ENCODE peak calls at places on chromosomes 5 and 9, in five cellular contexts. G is K562, A is upper lobe of left lung, M is Panc1, I is HepG2. D is an unnamed sample.

GRCh38 chr9:71364196-71364955 is 243.0 kb upstream of the TRPM3 start:
- ATAC-seq in A (no peak), I (no peak), G (no peak), M (no peak), D (no peak)

GRCh38 chr5:157855404-157855994 is 3.4 kb downstream of the CLINT1 start:
- ATAC-seq in M (no peak), A (peak), I (peak), G (peak), D (no peak)

GRCh38 chr9:69392826-69393225 is 67.8 kb downstream of the ENTREP1 start:
- ATAC-seq in A (no peak), M (no peak), I (no peak), G (no peak), D (no peak)

GRCh38 chr9:109205526-109205925 is 38.5 kb upstream of the FRRS1L start:
- ATAC-seq in G (no peak), M (no peak), I (peak), A (no peak), D (no peak)

GRCh38 chr5:148848378-148849031 is 22.1 kb downstream of the ADRB2 start:
- ATAC-seq in A (peak), I (no peak), M (no peak), G (no peak), D (no peak)

GRCh38 chr9:121541256-121541655 is 41.6 kb upstream of the GGTA1 start:
- ATAC-seq in G (no peak), M (no peak), A (no peak), I (no peak), D (no peak)

GRCh38 chr5:134873987-134874830 is at the start of gene TXNDC15:
- ATAC-seq in G (peak), A (peak), M (peak), I (peak), D (peak)

GRCh38 chr9:94269264-94269663 is 10.2 kb downstream of the ZNF169 start:
- ATAC-seq in M (no peak), I (peak), A (no peak), G (peak), D (no peak)

GRCh38 chr9:110129460-110129859 is 78.5 kb downstream of the C9orf152 start:
- ATAC-seq in I (no peak), M (no peak), G (no peak), A (no peak), D (no peak)

GRCh38 chr5:133296624-133297023 is 244.8 kb downstream of the HSPA4 start:
- ATAC-seq in M (no peak), G (no peak), I (no peak), A (no peak), D (no peak)

GRCh38 chr5:151234476-151235238 is 10.8 kb upstream of the CCDC69 start:
- ATAC-seq in G (peak), M (peak), A (peak), I (peak), D (peak)

GRCh38 chr9:127869310-127870152 is 7.9 kb downstream of the AK1 start:
- ATAC-seq in I (peak), M (peak), G (peak), A (peak), D (peak)

GRCh38 chr9:126401581-126401980 is 75.0 kb downstream of the MVB12B start:
- ATAC-seq in G (no peak), A (no peak), I (no peak), M (no peak), D (no peak)

GRCh38 chr9:14313951-14314423 is at the start of gene NFIB:
- ATAC-seq in A (peak), I (peak), M (peak), G (peak), D (peak)

GRCh38 chr5:6184481-6184880 is 193.9 kb downstream of the MED10 start:
- ATAC-seq in G (no peak), I (no peak), M (no peak), A (no peak), D (no peak)

GRCh38 chr9:110197330-110198187 is 10.4 kb downstream of the C9orf152 start:
- ATAC-seq in A (no peak), I (peak), M (no peak), G (no peak), D (no peak)

GRCh38 chr5:107639990-107640389 is 30.7 kb downstream of the EFNA5 start:
- ATAC-seq in I (no peak), G (no peak), A (no peak), M (no peak), D (no peak)

GRCh38 chr5:32210151-32210550 is 36.0 kb upstream of the GOLPH3 start:
- ATAC-seq in M (no peak), A (no peak), G (no peak), I (no peak), D (no peak)

GRCh38 chr5:122805481-122805880 is 30.6 kb downstream of the SNX2 start:
- ATAC-seq in G (no peak), A (no peak), M (no peak), I (no peak), D (no peak)

GRCh38 chr9:31677415-31677814 is 707.0 kb upstream of the ACO1 start:
- ATAC-seq in M (no peak), G (no peak), A (no peak), I (no peak), D (no peak)

GRCh38 chr9:137436761-137437600 is 4.2 kb downstream of the ENTPD8 start:
- ATAC-seq in I (no peak), A (no peak), G (no peak), M (no peak), D (no peak)

GRCh38 chr5:108259306-108259705 is 122.6 kb downstream of the FBXL17 start:
- ATAC-seq in M (no peak), A (peak), G (peak), I (no peak), D (no peak)

GRCh38 chr9:68966496-68966944 is 47.4 kb downstream of the PRKACG start:
- ATAC-seq in M (no peak), I (no peak), G (no peak), A (no peak), D (no peak)

GRCh38 chr9:126582427-126582826 is 31.3 kb upstream of the LMX1B start:
- ATAC-seq in G (no peak), I (peak), M (no peak), A (no peak), D (no peak)

GRCh38 chr5:104444656-104445055 is 882.1 kb upstream of the NUDT12 start:
- ATAC-seq in I (no peak), G (no peak), A (no peak), M (no peak), D (no peak)

GRCh38 chr5:179869641-179870402 is 11.2 kb upstream of the MRNIP start:
- ATAC-seq in G (no peak), M (no peak), I (no peak), A (no peak), D (no peak)

GRCh38 chr5:140342287-140342686 is 4.1 kb downstream of the HBEGF start:
- ATAC-seq in M (no peak), G (no peak), A (peak), I (no peak), D (no peak)

GRCh38 chr5:69285448-69286116 is 47.0 kb downstream of the CCDC125 start:
- ATAC-seq in A (no peak), M (peak), I (peak), G (peak), D (no peak)

GRCh38 chr9:92686954-92687353 is 17.0 kb upstream of the IPPK start:
- ATAC-seq in I (peak), G (peak), M (peak), A (no peak), D (no peak)

GRCh38 chr5:36356915-36357314 is 55.2 kb upstream of the RANBP3L start:
- ATAC-seq in G (no peak), M (no peak), I (no peak), A (no peak), D (no peak)

GRCh38 chr5:58184910-58185309 is 275.0 kb downstream of the PLK2 start:
- ATAC-seq in I (no peak), A (no peak), G (no peak), M (no peak), D (no peak)

GRCh38 chr5:111261610-111262009 is 37.4 kb downstream of the CAMK4 start:
- ATAC-seq in I (no peak), G (no peak), A (no peak), M (no peak), D (no peak)

GRCh38 chr5:165881259-165881658 is 2375.8 kb downstream of the MAT2B start:
- ATAC-seq in M (no peak), I (no peak), G (no peak), A (no peak), D (no peak)

DNA sequence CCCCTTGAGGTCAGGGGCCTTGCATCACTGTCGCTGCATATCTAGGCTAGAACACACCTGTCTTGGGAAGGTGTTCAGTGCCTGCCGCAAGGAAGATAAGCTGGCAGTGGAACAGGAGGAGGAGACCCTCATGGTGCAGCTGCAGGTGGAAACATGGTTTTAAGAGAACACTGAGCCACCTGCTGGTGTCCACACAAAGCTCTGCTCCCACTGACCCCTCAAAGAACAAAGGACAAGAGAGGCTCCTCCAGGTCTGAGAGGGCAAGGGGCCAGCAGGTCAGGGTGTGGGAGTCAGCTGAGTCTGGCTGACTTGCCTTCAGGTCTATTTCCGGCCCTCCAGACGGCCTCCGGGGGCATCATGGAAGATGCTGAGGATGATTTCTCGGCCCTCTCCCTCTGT is 210.1 kb upstream of the TBCA start:
- ATAC-seq in G (peak), M (no peak), A (no peak), I (peak), D (no peak)
- TF ChIP-seq CTCF in G (no peak), M (peak), A (no peak), I (peak), D (no peak)

GRCh38 chr5:80283360-80283759 is 27.5 kb upstream of the SERINC5 start:
- ATAC-seq in G (no peak), I (no peak), M (no peak), A (no peak), D (no peak)
- TF ChIP-seq POLR2AphosphoS5 in G (no peak), I (no peak), M (no peak), A (no peak), D (no peak)

DNA sequence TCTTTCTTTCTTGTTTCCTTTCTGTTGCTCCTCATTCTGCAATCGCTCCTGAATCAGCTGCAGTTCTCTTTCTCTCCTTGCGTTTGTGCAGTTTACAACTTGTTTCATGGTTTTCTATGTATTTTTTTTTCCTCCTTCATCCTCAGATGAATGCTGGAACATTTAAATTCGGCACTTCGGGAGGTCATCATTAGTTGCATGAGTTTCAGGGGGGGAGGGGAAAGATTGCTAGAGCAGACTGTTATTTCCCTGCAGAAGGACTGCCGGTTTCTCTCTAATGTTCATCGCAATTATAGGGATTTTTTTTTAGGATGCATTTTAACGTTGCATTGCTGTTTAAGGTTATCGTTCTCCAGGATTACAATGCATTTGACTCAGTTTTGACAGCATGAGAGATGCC is 1311.9 kb upstream of the WWC1 start:
- ATAC-seq in G (no peak), M (no peak), A (no peak), I (no peak), D (no peak)
- H3K4me3 ChIP-seq in G (no peak), M (peak), A (peak), I (peak), D (peak)

DNA sequence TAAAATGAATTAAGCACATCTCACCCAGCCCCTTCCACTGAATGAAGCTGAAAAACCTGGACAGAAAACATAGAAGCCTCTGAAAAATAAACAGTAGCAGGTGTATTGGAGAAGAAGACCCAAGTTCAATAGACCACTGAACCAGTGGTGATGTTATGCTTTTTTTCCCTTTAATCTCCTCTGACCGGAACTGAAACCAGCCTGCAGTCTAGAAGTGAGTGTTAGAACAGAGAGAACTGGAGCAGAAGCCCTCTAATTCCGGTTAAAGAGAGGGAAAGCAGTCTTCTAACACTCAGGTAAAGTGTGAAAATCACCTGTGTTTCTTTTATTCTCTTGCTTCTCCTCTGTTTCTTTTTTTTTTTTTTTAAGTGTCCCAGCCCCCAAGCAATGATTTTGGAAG is 83.5 kb upstream of the CCL21 start:
- ATAC-seq in I (no peak), A (no peak), G (no peak), M (no peak), D (no peak)
- TF ChIP-seq CTCF in I (no peak), A (no peak), G (no peak), M (no peak), D (no peak)

DNA sequence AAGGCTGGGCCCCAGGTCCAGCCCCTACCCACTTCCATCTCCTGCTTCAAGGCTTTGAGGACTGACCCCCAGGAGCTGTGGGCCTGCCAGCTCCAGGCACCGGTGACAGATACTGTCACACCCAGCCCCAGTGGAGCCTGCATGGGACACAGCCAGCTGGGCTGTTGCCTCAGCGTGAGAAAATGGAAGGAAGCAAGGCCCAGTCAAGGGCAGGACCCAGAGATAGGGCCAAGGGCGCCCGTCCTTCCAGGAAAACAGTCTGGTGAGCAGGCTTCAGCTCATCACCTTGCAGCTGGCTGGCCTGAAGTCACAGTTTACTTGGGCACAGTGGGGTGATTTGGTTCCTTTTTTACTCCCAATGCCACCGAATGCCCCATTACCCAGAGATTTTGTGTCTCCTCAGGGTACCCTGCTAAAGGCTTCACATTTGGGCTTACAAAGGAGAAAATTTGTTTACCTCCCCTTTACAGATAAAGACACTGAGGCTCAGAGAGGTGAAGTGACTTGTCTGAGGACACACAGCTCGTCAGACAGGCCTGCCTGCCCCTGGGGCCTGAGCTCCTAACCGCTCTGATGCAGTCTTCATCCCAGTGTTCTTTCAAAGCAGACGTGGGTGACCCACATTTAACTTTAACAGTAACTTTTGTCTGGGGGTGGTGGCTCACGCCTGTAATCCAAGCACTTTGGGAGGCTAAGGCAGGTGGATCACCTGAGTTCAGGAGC is 21.5 kb upstream of the WDR38 start:
- ATAC-seq in I (peak), G (peak), A (peak), M (no peak), D (peak)
- TF ChIP-seq POLR2AphosphoS5 in I (no peak), G (no peak), A (no peak), M (no peak), D (no peak)

GRCh38 chr9:131714161-131714646 is 25.7 kb downstream of the RAPGEF1 start:
- ATAC-seq in G (no peak), M (no peak), A (peak), I (no peak), D (peak)
- H3K4me3 ChIP-seq in G (no peak), M (no peak), A (no peak), I (no peak), D (no peak)

GRCh38 chr9:134286513-134287245 is 39.6 kb upstream of the RXRA start:
- ATAC-seq in M (no peak), I (peak), G (no peak), A (no peak), D (no peak)
- TF ChIP-seq CTCF in M (no peak), I (peak), G (no peak), A (no peak), D (no peak)

DNA sequence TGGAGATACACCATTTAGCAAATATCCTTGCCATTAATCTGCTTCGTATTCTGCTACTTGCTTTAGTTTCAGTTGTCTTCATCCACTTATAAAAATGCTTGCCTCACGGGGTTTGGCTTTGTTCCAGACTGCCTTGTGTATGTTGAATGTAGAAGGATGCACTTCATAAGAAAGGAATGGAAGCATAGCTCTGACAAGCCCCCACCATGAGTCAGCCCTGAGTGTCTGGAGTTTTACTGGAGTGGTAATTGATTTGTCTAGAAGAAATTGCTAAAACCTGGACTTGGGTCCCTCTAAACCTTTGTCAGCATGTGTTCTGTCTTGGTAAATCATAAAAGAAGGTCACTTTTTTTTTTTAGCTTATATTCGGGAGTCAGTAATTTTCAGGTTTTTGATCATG is 4.6 kb downstream of the TEX48 start:
- ATAC-seq in G (peak), I (no peak), A (peak), M (no peak), D (no peak)
- TF ChIP-seq POLR2AphosphoS5 in G (no peak), I (no peak), A (no peak), M (no peak), D (no peak)